ENCODE peak calls at places on chromosomes 16 and 17, in eight cellular contexts. W is SK-N-SH, R is HCT116, L is H1, F is GM12878, X is HepG2, G is K562, J is endothelial cell of umbilical vein. E is an unnamed sample.

GRCh38 chr17:36844013-36844412 is 93.3 kb upstream of the LHX1 start:
- DNase-seq in W (no peak), R (no peak), L (no peak), F (no peak), X (no peak), G (no peak), J (no peak), E (no peak)

GRCh38 chr17:73588291-73589095 is 55.8 kb downstream of the SDK2 start:
- DNase-seq in W (peak; percentile 64), R (no peak), L (no peak), F (no peak), X (no peak), G (no peak), J (no peak), E (no peak)

GRCh38 chr16:63568184-63568583 is 1531.9 kb upstream of the CDH8 start:
- DNase-seq in W (no peak), R (no peak), L (no peak), F (no peak), X (no peak), G (no peak), J (no peak), E (no peak)

GRCh38 chr17:10745231-10745630 is 15.4 kb upstream of the TMEM220 start:
- DNase-seq in W (no peak), R (no peak), L (no peak), F (no peak), X (no peak), G (no peak), J (no peak), E (no peak)

GRCh38 chr16:24497405-24497804 is 42.0 kb upstream of the RBBP6 start:
- DNase-seq in W (no peak), R (no peak), L (no peak), F (no peak), X (no peak), G (no peak), J (no peak), E (peak; percentile 91)

GRCh38 chr16:57194512-57194911 is 8.4 kb downstream of the RSPRY1 start:
- DNase-seq in W (peak; percentile 25), R (peak; percentile 54), L (no peak), F (no peak), X (peak; percentile 96), G (no peak), J (peak; percentile 89), E (no peak)

GRCh38 chr16:86578499-86579267 is at the start of gene FOXL1:
- DNase-seq in W (no peak), R (no peak), L (no peak), F (no peak), X (no peak), G (no peak), J (no peak), E (no peak)

GRCh38 chr17:44672479-44673093 is 16.3 kb downstream of the MEIOC start:
- DNase-seq in W (peak; percentile 34), R (peak; percentile 18), L (no peak), F (no peak), X (peak; percentile 27), G (peak; percentile 21), J (peak; percentile 44), E (no peak)

GRCh38 chr17:78957076-78957475 is 22.6 kb downstream of the LGALS3BP start:
- DNase-seq in W (no peak), R (no peak), L (no peak), F (no peak), X (no peak), G (no peak), J (no peak), E (no peak)

GRCh38 chr16:15932939-15933338 is 16.5 kb upstream of the ABCC1 start:
- DNase-seq in W (no peak), R (no peak), L (no peak), F (no peak), X (no peak), G (no peak), J (no peak), E (no peak)

DNA sequence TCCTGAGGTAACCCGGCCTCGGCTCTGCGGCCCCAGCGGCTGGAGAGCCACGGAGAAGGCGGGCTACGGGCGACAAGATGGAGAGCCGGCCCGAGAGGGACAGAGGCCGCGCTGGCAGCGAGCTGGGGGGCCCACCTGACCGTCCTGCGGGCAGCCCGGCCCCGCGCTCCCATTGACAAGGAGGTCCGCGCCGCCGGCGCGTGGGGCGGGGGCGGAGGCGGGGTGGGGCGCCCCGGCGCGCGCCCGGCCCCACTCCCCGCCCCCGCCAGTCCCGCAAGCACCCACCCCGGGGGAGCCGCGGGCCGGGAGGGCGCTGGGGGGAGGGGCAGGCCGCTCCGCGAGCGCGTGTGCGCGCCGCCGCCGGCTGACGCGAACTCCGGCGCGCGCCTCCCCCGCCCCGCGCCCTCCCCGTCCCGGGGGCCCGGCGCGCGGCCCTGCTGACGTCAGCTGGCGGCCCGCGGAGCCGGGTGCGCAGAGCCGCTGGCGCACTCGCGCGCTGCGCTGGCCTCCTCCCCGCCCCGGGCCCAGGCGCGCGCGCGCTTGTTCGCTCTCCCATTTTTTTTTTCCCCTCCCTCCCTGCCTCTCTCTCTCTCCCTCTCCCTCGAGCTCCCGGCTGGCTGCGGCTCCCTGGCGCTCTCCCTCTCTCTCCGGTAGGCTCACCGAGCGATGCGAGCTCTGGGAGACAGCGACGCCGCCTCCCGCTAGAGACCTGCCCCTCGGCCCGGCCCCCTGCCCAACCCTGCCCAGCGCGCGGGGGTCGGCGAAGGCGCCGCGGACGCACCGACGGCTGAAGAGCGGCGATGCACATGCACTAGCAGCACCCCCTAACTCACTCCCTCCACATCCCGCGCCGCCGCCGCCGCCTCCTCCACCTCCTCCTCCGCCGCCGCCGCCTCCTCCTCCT is at the start of gene GNAO1:
- DNase-seq in W (peak; percentile 94), R (no peak), L (no peak), F (no peak), X (no peak), G (peak; percentile 92), J (peak; percentile 12), E (no peak)
- H3K9ac ChIP-seq in W (no peak within 1 kb of the TSS), R (no peak within 1 kb of the TSS), L (peak within 1 kb of the TSS; percentile 56), F (no peak within 1 kb of the TSS), X (no peak within 1 kb of the TSS), G (peak within 1 kb of the TSS; percentile 87), J (no peak within 1 kb of the TSS), E (no peak within 1 kb of the TSS)

DNA sequence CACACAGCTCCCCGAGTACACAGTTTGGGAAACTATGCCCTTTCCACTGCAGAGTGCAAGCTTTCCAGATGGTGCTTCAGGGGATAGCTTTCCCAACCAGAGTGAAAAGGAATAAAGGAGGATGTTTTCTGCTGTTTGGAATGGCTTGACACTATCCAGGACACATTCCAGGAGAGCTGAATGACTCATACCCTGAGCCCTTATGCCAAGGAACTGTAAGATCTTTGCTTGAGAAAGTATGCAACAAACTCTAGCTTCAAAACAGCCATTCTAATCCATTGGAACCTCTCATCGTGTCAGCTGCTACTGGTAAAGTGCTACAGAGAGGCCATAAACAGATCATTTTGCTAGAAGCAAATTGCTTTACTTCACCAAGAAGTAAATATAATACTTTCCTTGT is 33.6 kb downstream of the ANKFY1 start:
- DNase-seq in W (no peak), R (peak; percentile 31), L (no peak), F (no peak), X (no peak), G (no peak), J (peak; percentile 93), E (no peak)
- TF ChIP-seq POLR2AphosphoS5 in W (peak; percentile 93), R (no peak), L (no peak), F (no peak), X (no peak), G (no peak), J (no peak), E (no peak)

GRCh38 chr16:89847056-89847929 is 19.0 kb downstream of the SPIRE2 start:
- DNase-seq in W (no peak), R (no peak), L (no peak), F (no peak), X (no peak), G (no peak), J (no peak), E (no peak)
- H3K9ac ChIP-seq in W (no peak overlapping the region), R (no peak overlapping the region), L (no peak overlapping the region), F (no peak overlapping the region), X (no peak overlapping the region), G (peak overlapping the region; percentile 68), J (no peak overlapping the region), E (no peak overlapping the region)

GRCh38 chr17:49759203-49759602 is 4.7 kb downstream of the FAM117A start:
- DNase-seq in W (no peak), R (no peak), L (no peak), F (no peak), X (no peak), G (no peak), J (no peak), E (no peak)
- TF ChIP-seq POLR2AphosphoS5 in W (no peak), R (no peak), L (no peak), F (no peak), X (no peak), G (no peak), J (no peak), E (no peak)

GRCh38 chr17:80751460-80752368 is 207.1 kb downstream of the RPTOR start:
- DNase-seq in W (no peak), R (no peak), L (no peak), F (no peak), X (peak; percentile 72), G (no peak), J (no peak), E (no peak)

GRCh38 chr17:80751070-80751459 is 206.4 kb downstream of the RPTOR start:
- DNase-seq in W (no peak), R (no peak), L (no peak), F (no peak), X (no peak), G (no peak), J (no peak), E (no peak)

GRCh38 chr17:80750263-80750662 is 205.6 kb downstream of the RPTOR start:
- DNase-seq in W (no peak), R (no peak), L (no peak), F (no peak), X (no peak), G (no peak), J (peak; percentile 71), E (no peak)

GRCh38 chr17:80753946-80754345 is 209.3 kb downstream of the RPTOR start:
- DNase-seq in W (no peak), R (no peak), L (no peak), F (no peak), X (no peak), G (no peak), J (no peak), E (no peak)

DNA sequence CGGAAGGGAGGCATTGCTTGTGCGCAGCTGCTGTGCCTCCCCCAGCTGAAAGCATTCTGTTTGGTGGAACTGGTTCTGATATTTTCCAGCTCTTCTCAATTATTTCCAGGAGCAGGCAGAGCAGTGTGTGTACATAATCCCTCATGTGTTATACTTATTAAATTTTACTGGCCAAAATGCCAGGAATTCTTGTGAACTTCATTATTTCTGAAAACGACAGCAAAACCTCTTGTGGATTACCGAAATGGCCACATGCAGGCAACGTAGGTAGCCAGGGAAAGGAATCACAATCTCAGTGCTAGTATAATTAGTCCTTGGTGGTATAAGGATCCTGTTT is 207.7 kb downstream of the RPTOR start:
- DNase-seq in W (no peak), R (no peak), L (no peak), F (no peak), X (no peak), G (no peak), J (no peak), E (no peak)
- H3K9ac ChIP-seq in W (no peak overlapping the region), R (no peak overlapping the region), L (no peak overlapping the region), F (no peak overlapping the region), X (no peak overlapping the region), G (no peak overlapping the region), J (no peak overlapping the region), E (no peak overlapping the region)

GRCh38 chr16:88815901-88816589 is 4.3 kb upstream of the APRT start:
- DNase-seq in W (peak; percentile 86), R (no peak), L (no peak), F (no peak), X (peak; percentile 35), G (no peak), J (peak; percentile 23), E (no peak)
- TF ChIP-seq POLR2AphosphoS5 in W (no peak), R (no peak), L (no peak), F (no peak), X (no peak), G (no peak), J (no peak), E (no peak)

E was measured in SK-N-MC.